ENCODE peak calls at places on chromosome 22, in seven cellular contexts. N, Y, L, O, K, R and F are unnamed samples.

GRCh38 chr22:39240841-39241631 is 3.7 kb downstream of the PDGFB start:
- DNase-seq in N (peak), Y (peak), L (peak), O (peak), K (peak), R (peak), F (peak)

GRCh38 chr22:46758867-46759290 is 3.6 kb upstream of the TBC1D22A start:
- DNase-seq in N (peak), Y (peak), L (no peak), O (peak), K (no peak), R (no peak), F (peak)

GRCh38 chr22:20116376-20116950 is 559 bp downstream of the RANBP1 start:
- DNase-seq in N (no peak), Y (no peak), L (peak), O (peak), K (no peak), R (no peak), F (no peak)

GRCh38 chr22:42919199-42919598 is 62.1 kb upstream of the ARFGAP3 start:
- DNase-seq in N (peak), Y (peak), L (no peak), O (no peak), K (no peak), R (no peak), F (no peak)

GRCh38 chr22:24159650-24160049 is 21.6 kb upstream of the SUSD2 start:
- DNase-seq in N (no peak), Y (no peak), L (no peak), O (no peak), K (no peak), R (no peak), F (no peak)

GRCh38 chr22:37633693-37634504 is 5.6 kb upstream of the SH3BP1 start:
- DNase-seq in N (peak), Y (peak), L (peak), O (peak), K (peak), R (no peak), F (peak)

GRCh38 chr22:38122616-38123015 is 12.1 kb upstream of the BAIAP2L2 start:
- DNase-seq in N (no peak), Y (no peak), L (no peak), O (no peak), K (no peak), R (no peak), F (no peak)

GRCh38 chr22:25013634-25014033 is 61.1 kb downstream of the KIAA1671 start:
- DNase-seq in N (no peak), Y (no peak), L (peak), O (no peak), K (no peak), R (no peak), F (peak)

GRCh38 chr22:20606784-20607128 is 99.3 kb downstream of the MED15 start:
- DNase-seq in N (no peak), Y (no peak), L (no peak), O (no peak), K (no peak), R (no peak), F (no peak)

GRCh38 chr22:50012201-50013181 is at the start of gene IL17REL:
- DNase-seq in N (no peak), Y (peak), L (peak), O (peak), K (no peak), R (peak), F (peak)
- TF ChIP-seq CTCF in N (peak), Y (peak), L (peak), O (no peak), K (no peak), R (no peak), F (peak)

GRCh38 chr22:23105919-23106853 is 35.6 kb downstream of the RSPH14 start:
- DNase-seq in N (no peak), Y (no peak), L (no peak), O (no peak), K (no peak), R (no peak), F (no peak)

GRCh38 chr22:23109079-23109347 is 32.8 kb downstream of the RSPH14 start:
- DNase-seq in N (no peak), Y (no peak), L (no peak), O (no peak), K (no peak), R (no peak), F (no peak)

GRCh38 chr22:23106906-23107367 is 34.9 kb downstream of the RSPH14 start:
- DNase-seq in N (peak), Y (no peak), L (peak), O (no peak), K (no peak), R (no peak), F (no peak)

GRCh38 chr22:23108324-23109078 is 33.3 kb downstream of the RSPH14 start:
- DNase-seq in N (no peak), Y (no peak), L (no peak), O (no peak), K (no peak), R (no peak), F (no peak)

DNA sequence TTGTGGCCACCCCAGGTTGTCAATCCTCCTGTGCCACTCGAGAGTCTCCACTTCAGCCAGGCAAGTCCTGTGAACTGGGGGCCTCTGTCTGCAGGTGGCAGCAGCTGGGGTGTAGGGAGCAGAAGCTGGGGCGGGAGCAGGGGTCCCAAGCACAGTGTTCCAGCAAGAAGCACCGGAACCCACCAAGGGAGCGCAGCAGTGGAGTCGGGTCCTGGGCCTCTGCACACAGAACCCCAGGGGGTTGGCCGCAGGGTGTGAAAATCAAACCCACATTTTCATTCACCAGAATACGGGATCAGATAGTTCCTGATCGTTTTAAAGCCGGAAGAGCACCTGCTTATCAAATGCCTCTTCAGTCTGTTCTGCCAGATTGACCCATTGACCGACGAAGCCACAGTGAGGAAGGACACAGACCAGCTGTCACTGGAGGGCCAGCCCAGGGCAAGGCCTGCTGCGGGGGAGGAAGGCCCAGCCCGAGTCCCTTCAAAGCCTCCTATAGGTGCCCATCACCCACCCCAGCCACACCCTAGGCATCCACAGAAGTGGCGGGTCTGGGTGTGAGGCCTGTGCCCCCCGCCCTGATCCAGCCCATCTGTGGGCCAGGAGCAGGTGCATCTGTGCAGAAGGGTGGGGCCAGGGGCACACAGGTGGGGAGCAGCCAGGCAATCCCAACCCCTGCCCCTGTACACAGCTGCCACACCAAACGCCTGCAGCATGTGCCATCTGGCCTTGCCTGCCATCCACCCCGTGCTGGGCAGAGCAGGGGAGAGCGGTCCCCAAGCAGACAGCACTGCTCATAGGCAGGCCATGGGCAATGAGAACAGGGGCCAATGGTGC is 34.1 kb downstream of the RSPH14 start:
- DNase-seq in N (no peak), Y (no peak), L (no peak), O (no peak), K (no peak), R (no peak), F (no peak)
- TF ChIP-seq CTCF in N (no peak), Y (no peak), L (no peak), O (no peak), K (no peak), R (no peak), F (no peak)

GRCh38 chr22:18970180-18970947 is 34.3 kb upstream of the PRODH start:
- DNase-seq in N (no peak), Y (no peak), L (no peak), O (peak), K (no peak), R (peak), F (no peak)
- TF ChIP-seq CTCF in N (peak), Y (no peak), L (no peak), O (peak), K (no peak), R (peak), F (no peak)

GRCh38 chr22:26937213-26937612 is 279.8 kb downstream of the MIAT start:
- DNase-seq in N (no peak), Y (no peak), L (no peak), O (no peak), K (no peak), R (no peak), F (no peak)
- TF ChIP-seq CTCF in N (no peak), Y (no peak), L (no peak), O (no peak), K (no peak), R (no peak), F (no peak)